ENCODE peak calls at places on chromosomes 6 and 20, in eight cellular contexts. T is Calu3; N is K562; J is AG10803; F is CD8-positive, alpha-beta T cell; P is CD4-positive, alpha-beta T cell; A is OCI-LY7; Y is mesothelial cell of epicardium. Q is an unnamed sample.

GRCh38 chr6:143346004-143346403 is 104.5 kb downstream of the ADAT2 start:
- DNase-seq in P (no peak), T (no peak), N (no peak), F (no peak), Y (no peak), J (peak; percentile 22), A (no peak), Q (no peak)

GRCh38 chr20:19743650-19744015 is 14.4 kb upstream of the RIN2 start:
- DNase-seq in N (no peak), A (no peak), F (no peak), J (no peak), T (no peak), Y (no peak), P (no peak), Q (no peak)

GRCh38 chr6:97186416-97186999 is 96.5 kb downstream of the MMS22L start:
- DNase-seq in T (peak; percentile 67), P (peak; percentile 60), F (peak; percentile 60), N (peak; percentile 38), A (peak; percentile 73), Y (peak; percentile 68), J (peak; percentile 69), Q (peak; percentile 68)

GRCh38 chr6:162178266-162178665 is 549.3 kb downstream of the PRKN start:
- DNase-seq in J (no peak), P (no peak), Y (no peak), A (no peak), N (no peak), F (no peak), T (no peak), Q (no peak)

GRCh38 chr6:154367839-154368695 is 11.5 kb upstream of the IPCEF1 start:
- DNase-seq in N (no peak), P (no peak), Y (no peak), A (no peak), T (no peak), J (peak; percentile 17), F (no peak), Q (no peak)

GRCh38 chr6:85192596-85192995 is 257.3 kb upstream of the NT5E start:
- DNase-seq in Y (no peak), N (no peak), F (no peak), T (no peak), A (no peak), P (no peak), J (no peak), Q (no peak)

GRCh38 chr6:10441655-10442009 is 26.8 kb upstream of the TFAP2A start:
- DNase-seq in N (no peak), F (no peak), T (peak; percentile 23), P (no peak), J (no peak), Y (no peak), A (no peak), Q (no peak)

GRCh38 chr6:28657756-28658465 is 132.2 kb downstream of the GPX5 start:
- DNase-seq in P (no peak), F (peak; percentile 33), T (peak; percentile 74), N (peak; percentile 64), A (peak; percentile 78), J (peak; percentile 58), Y (peak; percentile 66), Q (peak; percentile 65)

GRCh38 chr6:114471450-114471849 is 128.6 kb upstream of the HS3ST5 start:
- DNase-seq in Y (no peak), A (no peak), P (no peak), J (no peak), T (no peak), N (no peak), F (no peak), Q (no peak)

GRCh38 chr6:42197574-42198362 is 3.0 kb upstream of the GUCA1B start:
- DNase-seq in T (no peak), J (peak; percentile 84), A (no peak), P (peak; percentile 7), F (peak; percentile 23), Y (no peak), N (peak; percentile 89), Q (no peak)

DNA sequence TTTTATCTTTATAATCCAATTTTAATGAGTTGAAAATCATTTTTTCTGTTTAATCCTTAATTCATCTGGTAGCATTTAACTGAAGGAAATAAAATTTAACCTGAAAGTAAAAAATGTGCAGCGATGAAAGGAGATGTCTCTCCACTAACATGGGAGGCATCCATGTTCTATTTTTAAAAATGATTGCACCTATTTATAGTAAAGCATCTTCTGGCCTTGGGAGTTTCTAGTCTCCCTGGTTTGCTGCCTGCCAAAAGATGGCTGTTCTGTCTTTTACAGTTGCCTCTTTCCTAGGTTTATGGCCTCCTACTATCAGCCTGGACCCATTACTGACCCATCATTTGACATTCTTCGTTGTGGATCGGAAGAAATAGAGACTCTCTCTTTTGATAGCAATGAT is 143.0 kb downstream of the B3GAT2 start:
- DNase-seq in F (no peak), N (no peak), Y (no peak), J (no peak), T (no peak), A (no peak), P (no peak), Q (no peak)
- TF ChIP-seq CTCF in F (no peak), N (no peak), Y (no peak), J (no peak), T (no peak), A (no peak), P (no peak), Q (no peak)

DNA sequence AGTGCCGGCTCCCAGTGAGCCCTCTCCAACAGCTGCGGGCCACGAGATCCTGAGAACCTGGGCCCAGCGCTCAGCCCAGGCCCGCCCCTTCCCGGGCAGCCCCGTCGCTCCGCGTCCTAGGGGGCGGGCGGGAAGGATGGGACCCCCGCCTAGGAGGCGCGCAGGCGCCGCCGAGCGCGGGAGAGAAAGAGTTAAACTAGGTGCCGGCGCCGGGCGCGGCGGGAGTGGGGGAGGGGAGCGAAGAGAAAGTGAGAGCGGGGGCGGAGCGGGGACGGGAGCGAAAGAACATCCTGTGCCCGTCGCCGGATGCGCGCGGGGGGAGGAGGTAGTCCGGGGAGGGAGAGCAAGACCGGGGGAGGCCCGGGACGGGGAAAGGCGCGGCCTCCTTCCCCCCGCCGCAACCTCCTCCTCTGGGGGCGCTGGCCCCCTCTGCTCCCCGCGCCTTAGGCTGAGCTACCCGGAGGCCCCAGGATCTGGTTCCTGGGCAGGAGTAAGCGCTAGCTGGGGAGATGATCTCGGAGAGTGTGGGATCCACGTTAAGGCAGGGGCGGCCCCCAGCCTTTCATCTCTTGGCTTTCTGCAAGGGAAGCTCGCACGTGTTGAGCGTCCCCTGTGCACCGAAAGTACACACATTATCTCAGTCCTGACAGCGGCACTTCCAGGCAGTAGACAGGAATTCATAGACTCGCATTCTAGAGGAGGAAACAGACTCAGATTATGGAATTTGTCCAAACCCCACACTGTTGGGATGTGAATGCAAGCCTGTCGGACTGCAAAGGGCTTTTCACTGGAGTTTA is 4.9 kb upstream of the ARMC12 start:
- DNase-seq in F (peak; percentile 95), T (peak; percentile 91), Y (peak; percentile 90), P (peak; percentile 96), J (peak; percentile 81), N (peak; percentile 98), A (peak; percentile 94), Q (peak; percentile 87)
- TF ChIP-seq CTCF in F (peak; percentile 17), T (no peak), Y (no peak), P (no peak), J (no peak), N (peak; percentile 50), A (peak; percentile 48), Q (no peak)

DNA sequence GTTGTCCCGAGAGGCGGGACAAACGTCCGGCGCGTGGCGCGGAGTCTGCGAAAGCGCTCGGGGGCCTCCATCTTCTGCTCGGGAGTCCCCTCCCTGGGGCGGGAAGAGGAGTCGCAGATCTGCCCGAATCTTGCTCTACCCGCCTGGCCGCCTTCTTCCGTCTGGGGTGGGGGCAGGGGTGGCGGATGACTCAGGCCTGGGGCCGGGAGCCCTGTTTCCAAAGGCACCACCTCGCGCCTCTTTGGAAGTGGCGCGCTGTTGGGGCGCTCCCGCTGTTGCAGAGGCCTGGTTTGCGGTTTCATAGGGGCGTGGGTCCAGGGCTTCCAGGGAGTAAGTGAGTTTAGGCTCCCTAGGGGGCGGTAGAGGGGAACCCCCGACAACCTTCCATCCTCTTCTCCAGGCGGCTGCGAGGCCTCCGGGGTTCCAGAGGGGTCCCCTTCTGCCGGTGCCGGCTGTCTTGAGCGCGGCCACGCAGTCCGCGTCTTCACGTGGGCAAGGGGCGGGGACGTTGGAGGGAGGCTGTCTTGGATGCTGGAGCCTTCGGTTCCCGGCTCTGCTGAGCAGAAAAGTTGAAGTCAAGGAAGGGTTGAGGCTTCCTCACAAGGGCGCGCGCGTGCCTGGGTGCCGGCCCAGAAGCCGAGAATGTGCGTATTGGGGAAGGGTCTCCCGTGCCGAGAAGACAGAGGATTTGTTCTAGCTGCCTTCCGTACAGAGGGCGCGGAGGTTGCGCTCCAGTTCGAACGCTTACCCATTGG is 2.6 kb upstream of the TFAP2C start:
- DNase-seq in P (no peak), A (no peak), Y (peak; percentile 61), J (peak; percentile 36), T (peak; percentile 70), F (no peak), N (peak; percentile 54), Q (peak; percentile 39)
- TF ChIP-seq CTCF in P (no peak), A (peak; percentile 59), Y (peak; percentile 74), J (peak; percentile 48), T (no peak), F (no peak), N (peak; percentile 51), Q (peak; percentile 72)

GRCh38 chr20:23889775-23890187 is 10.2 kb upstream of the CST5 start:
- DNase-seq in Y (peak; percentile 73), A (peak; percentile 37), P (peak; percentile 52), F (peak; percentile 68), J (peak; percentile 37), T (peak; percentile 30), N (peak; percentile 45), Q (peak; percentile 60)
- TF ChIP-seq CTCF in Y (peak; percentile 76), A (peak; percentile 69), P (peak; percentile 76), F (peak; percentile 61), J (peak; percentile 80), T (peak; percentile 12), N (peak; percentile 69), Q (peak; percentile 80)

GRCh38 chr20:57902478-57902877 is 192.7 kb upstream of the PMEPA1 start:
- DNase-seq in Y (no peak), T (peak; percentile 63), A (no peak), F (no peak), P (no peak), J (peak; percentile 79), N (no peak), Q (no peak)
- TF ChIP-seq CTCF in Y (no peak), T (peak; percentile 40), A (no peak), F (no peak), P (no peak), J (peak; percentile 49), N (no peak), Q (no peak)

GRCh38 chr20:44642203-44643153 is 9.0 kb downstream of the ADA start:
- DNase-seq in Y (peak; percentile 45), A (peak; percentile 65), P (no peak), T (peak; percentile 68), J (peak; percentile 79), N (peak; percentile 65), F (peak; percentile 39), Q (no peak)
- TF ChIP-seq CTCF in Y (no peak), A (peak; percentile 68), P (peak; percentile 36), T (no peak), J (peak; percentile 4), N (no peak), F (peak; percentile 44), Q (no peak)

GRCh38 chr20:35664544-35665206 is at the start of the genes CPNE1 and RBM12:
- DNase-seq in N (peak; percentile 94), Y (peak; percentile 95), P (peak; percentile 90), J (peak; percentile 91), F (peak; percentile 93), T (peak; percentile 97), A (peak; percentile 95), Q (peak; percentile 93)
- TF ChIP-seq CTCF in N (no peak), Y (no peak), P (no peak), J (no peak), F (no peak), T (no peak), A (no peak), Q (no peak)